ENCODE peak calls at places on chromosomes 3 and 15, in five cellular contexts. One of them, this sample, is unnamed.

GRCh38 chr3:189393598-189393997 is 221.8 kb downstream of the TPRG1 start:
- DNase-seq in AG04449: no peak
- DNase-seq in activated T-cell treated with anti-CD3 and anti-CD28 coated beads, Interleukin-2, amount 50 U/mL, for 24 hours: no peak
- DNase-seq in activated naive CD8-positive, alpha-beta T cell treated with anti-CD3 and anti-CD28 coated beads for 36 hours: no peak
- DNase-seq in heart left ventricle: no peak
- DNase-seq in this sample: peak; percentile 8

GRCh38 chr3:27556854-27557253 is 72.7 kb upstream of the SLC4A7 start:
- DNase-seq in heart left ventricle: no peak
- DNase-seq in activated naive CD8-positive, alpha-beta T cell treated with anti-CD3 and anti-CD28 coated beads for 36 hours: no peak
- DNase-seq in AG04449: no peak
- DNase-seq in activated T-cell treated with anti-CD3 and anti-CD28 coated beads, Interleukin-2, amount 50 U/mL, for 24 hours: no peak
- DNase-seq in this sample: no peak

GRCh38 chr3:16059700-16060357 is 114.7 kb upstream of the GALNT15 start:
- DNase-seq in heart left ventricle: no peak
- DNase-seq in activated T-cell treated with anti-CD3 and anti-CD28 coated beads, Interleukin-2, amount 50 U/mL, for 24 hours: no peak
- DNase-seq in AG04449: no peak
- DNase-seq in activated naive CD8-positive, alpha-beta T cell treated with anti-CD3 and anti-CD28 coated beads for 36 hours: no peak
- DNase-seq in this sample: no peak

GRCh38 chr15:33524274-33524673 is 213.5 kb downstream of the RYR3 start:
- DNase-seq in activated naive CD8-positive, alpha-beta T cell treated with anti-CD3 and anti-CD28 coated beads for 36 hours: no peak
- DNase-seq in AG04449: no peak
- DNase-seq in heart left ventricle: no peak
- DNase-seq in activated T-cell treated with anti-CD3 and anti-CD28 coated beads, Interleukin-2, amount 50 U/mL, for 24 hours: no peak
- DNase-seq in this sample: no peak

GRCh38 chr15:71294636-71295241 is 179.5 kb downstream of the THSD4 start:
- DNase-seq in heart left ventricle: no peak
- DNase-seq in activated naive CD8-positive, alpha-beta T cell treated with anti-CD3 and anti-CD28 coated beads for 36 hours: no peak
- DNase-seq in activated T-cell treated with anti-CD3 and anti-CD28 coated beads, Interleukin-2, amount 50 U/mL, for 24 hours: no peak
- DNase-seq in AG04449: peak; percentile 92
- DNase-seq in this sample: peak; percentile 93

GRCh38 chr3:131699001-131699400 is 196.2 kb upstream of the MRPL3 start:
- DNase-seq in activated naive CD8-positive, alpha-beta T cell treated with anti-CD3 and anti-CD28 coated beads for 36 hours: no peak
- DNase-seq in activated T-cell treated with anti-CD3 and anti-CD28 coated beads, Interleukin-2, amount 50 U/mL, for 24 hours: no peak
- DNase-seq in heart left ventricle: no peak
- DNase-seq in AG04449: no peak
- DNase-seq in this sample: peak; percentile 13

GRCh38 chr3:183148056-183148455 is 14.5 kb downstream of the LAMP3 start:
- DNase-seq in activated T-cell treated with anti-CD3 and anti-CD28 coated beads, Interleukin-2, amount 50 U/mL, for 24 hours: no peak
- DNase-seq in AG04449: peak; percentile 24
- DNase-seq in heart left ventricle: no peak
- DNase-seq in activated naive CD8-positive, alpha-beta T cell treated with anti-CD3 and anti-CD28 coated beads for 36 hours: no peak
- DNase-seq in this sample: peak; percentile 66

GRCh38 chr3:131393868-131394267 is 12.3 kb downstream of the NUDT16 start:
- DNase-seq in activated naive CD8-positive, alpha-beta T cell treated with anti-CD3 and anti-CD28 coated beads for 36 hours: no peak
- DNase-seq in heart left ventricle: no peak
- DNase-seq in AG04449: no peak
- DNase-seq in activated T-cell treated with anti-CD3 and anti-CD28 coated beads, Interleukin-2, amount 50 U/mL, for 24 hours: no peak
- DNase-seq in this sample: peak; percentile 15

GRCh38 chr3:151312972-151313371 is 3.6 kb downstream of the GPR87 start:
- DNase-seq in activated T-cell treated with anti-CD3 and anti-CD28 coated beads, Interleukin-2, amount 50 U/mL, for 24 hours: no peak
- DNase-seq in activated naive CD8-positive, alpha-beta T cell treated with anti-CD3 and anti-CD28 coated beads for 36 hours: no peak
- DNase-seq in heart left ventricle: no peak
- DNase-seq in AG04449: no peak
- DNase-seq in this sample: no peak

GRCh38 chr3:193029800-193030199 is 112.1 kb upstream of the MB21D2 start:
- DNase-seq in activated naive CD8-positive, alpha-beta T cell treated with anti-CD3 and anti-CD28 coated beads for 36 hours: no peak
- DNase-seq in AG04449: no peak
- DNase-seq in heart left ventricle: no peak
- DNase-seq in activated T-cell treated with anti-CD3 and anti-CD28 coated beads, Interleukin-2, amount 50 U/mL, for 24 hours: no peak
- DNase-seq in this sample: no peak

GRCh38 chr3:133979553-133979952 is 50.2 kb downstream of the SLCO2A1 start:
- DNase-seq in activated naive CD8-positive, alpha-beta T cell treated with anti-CD3 and anti-CD28 coated beads for 36 hours: no peak
- DNase-seq in heart left ventricle: no peak
- DNase-seq in activated T-cell treated with anti-CD3 and anti-CD28 coated beads, Interleukin-2, amount 50 U/mL, for 24 hours: no peak
- DNase-seq in AG04449: no peak
- DNase-seq in this sample: no peak

GRCh38 chr15:45821390-45821789 is 186.6 kb downstream of the SQOR start:
- DNase-seq in activated T-cell treated with anti-CD3 and anti-CD28 coated beads, Interleukin-2, amount 50 U/mL, for 24 hours: no peak
- DNase-seq in AG04449: no peak
- DNase-seq in heart left ventricle: no peak
- DNase-seq in activated naive CD8-positive, alpha-beta T cell treated with anti-CD3 and anti-CD28 coated beads for 36 hours: no peak
- DNase-seq in this sample: no peak

GRCh38 chr3:61353353-61353752 is 102.1 kb upstream of the FHIT start:
- DNase-seq in activated naive CD8-positive, alpha-beta T cell treated with anti-CD3 and anti-CD28 coated beads for 36 hours: no peak
- DNase-seq in AG04449: no peak
- DNase-seq in heart left ventricle: no peak
- DNase-seq in activated T-cell treated with anti-CD3 and anti-CD28 coated beads, Interleukin-2, amount 50 U/mL, for 24 hours: no peak
- DNase-seq in this sample: no peak

GRCh38 chr3:9260305-9260704 is 10.9 kb upstream of the SRGAP3 start:
- DNase-seq in heart left ventricle: no peak
- DNase-seq in activated T-cell treated with anti-CD3 and anti-CD28 coated beads, Interleukin-2, amount 50 U/mL, for 24 hours: no peak
- DNase-seq in AG04449: no peak
- DNase-seq in activated naive CD8-positive, alpha-beta T cell treated with anti-CD3 and anti-CD28 coated beads for 36 hours: no peak
- DNase-seq in this sample: no peak

GRCh38 chr3:125257563-125257962 is 45.0 kb upstream of the SLC12A8 start:
- DNase-seq in activated naive CD8-positive, alpha-beta T cell treated with anti-CD3 and anti-CD28 coated beads for 36 hours: no peak
- DNase-seq in AG04449: no peak
- DNase-seq in heart left ventricle: no peak
- DNase-seq in activated T-cell treated with anti-CD3 and anti-CD28 coated beads, Interleukin-2, amount 50 U/mL, for 24 hours: no peak
- DNase-seq in this sample: no peak

GRCh38 chr15:30990036-30990435 is 1.4 kb downstream of the MTMR10 start:
- DNase-seq in AG04449: no peak
- DNase-seq in heart left ventricle: no peak
- DNase-seq in activated T-cell treated with anti-CD3 and anti-CD28 coated beads, Interleukin-2, amount 50 U/mL, for 24 hours: no peak
- DNase-seq in activated naive CD8-positive, alpha-beta T cell treated with anti-CD3 and anti-CD28 coated beads for 36 hours: no peak
- DNase-seq in this sample: no peak

GRCh38 chr3:65733459-65733858 is 305.3 kb downstream of the MAGI1 start:
- DNase-seq in activated T-cell treated with anti-CD3 and anti-CD28 coated beads, Interleukin-2, amount 50 U/mL, for 24 hours: no peak
- DNase-seq in heart left ventricle: no peak
- DNase-seq in AG04449: no peak
- DNase-seq in activated naive CD8-positive, alpha-beta T cell treated with anti-CD3 and anti-CD28 coated beads for 36 hours: no peak
- DNase-seq in this sample: no peak

GRCh38 chr3:96428097-96428496 is 386.3 kb upstream of the EPHA6 start:
- DNase-seq in activated naive CD8-positive, alpha-beta T cell treated with anti-CD3 and anti-CD28 coated beads for 36 hours: no peak
- DNase-seq in heart left ventricle: no peak
- DNase-seq in AG04449: no peak
- DNase-seq in activated T-cell treated with anti-CD3 and anti-CD28 coated beads, Interleukin-2, amount 50 U/mL, for 24 hours: no peak
- DNase-seq in this sample: no peak

GRCh38 chr3:168154101-168154500 is 58.4 kb upstream of the GOLIM4 start:
- DNase-seq in AG04449: no peak
- DNase-seq in activated T-cell treated with anti-CD3 and anti-CD28 coated beads, Interleukin-2, amount 50 U/mL, for 24 hours: no peak
- DNase-seq in heart left ventricle: no peak
- DNase-seq in activated naive CD8-positive, alpha-beta T cell treated with anti-CD3 and anti-CD28 coated beads for 36 hours: no peak
- DNase-seq in this sample: peak; percentile 20

GRCh38 chr3:135106445-135106844 is 311.4 kb downstream of the EPHB1 start:
- DNase-seq in activated T-cell treated with anti-CD3 and anti-CD28 coated beads, Interleukin-2, amount 50 U/mL, for 24 hours: no peak
- DNase-seq in heart left ventricle: no peak
- DNase-seq in activated naive CD8-positive, alpha-beta T cell treated with anti-CD3 and anti-CD28 coated beads for 36 hours: no peak
- DNase-seq in AG04449: no peak
- DNase-seq in this sample: peak; percentile 13

GRCh38 chr15:90160781-90161727 is 40.1 kb upstream of the SEMA4B start:
- DNase-seq in heart left ventricle: no peak
- DNase-seq in activated T-cell treated with anti-CD3 and anti-CD28 coated beads, Interleukin-2, amount 50 U/mL, for 24 hours: no peak
- DNase-seq in activated naive CD8-positive, alpha-beta T cell treated with anti-CD3 and anti-CD28 coated beads for 36 hours: no peak
- DNase-seq in AG04449: no peak
- DNase-seq in this sample: no peak

GRCh38 chr3:28915711-28916481 is 365.0 kb upstream of the RBMS3 start:
- DNase-seq in activated naive CD8-positive, alpha-beta T cell treated with anti-CD3 and anti-CD28 coated beads for 36 hours: no peak
- DNase-seq in AG04449: no peak
- DNase-seq in activated T-cell treated with anti-CD3 and anti-CD28 coated beads, Interleukin-2, amount 50 U/mL, for 24 hours: no peak
- DNase-seq in heart left ventricle: no peak
- DNase-seq in this sample: peak; percentile 73

GRCh38 chr3:188262913-188263683 is 109.1 kb downstream of the LPP start:
- DNase-seq in heart left ventricle: no peak
- DNase-seq in AG04449: no peak
- DNase-seq in activated T-cell treated with anti-CD3 and anti-CD28 coated beads, Interleukin-2, amount 50 U/mL, for 24 hours: no peak
- DNase-seq in activated naive CD8-positive, alpha-beta T cell treated with anti-CD3 and anti-CD28 coated beads for 36 hours: no peak
- DNase-seq in this sample: peak; percentile 51

GRCh38 chr3:113097821-113098516 is 107.2 kb downstream of the GTPBP8 start:
- DNase-seq in AG04449: peak; percentile 67
- DNase-seq in activated T-cell treated with anti-CD3 and anti-CD28 coated beads, Interleukin-2, amount 50 U/mL, for 24 hours: no peak
- DNase-seq in heart left ventricle: no peak
- DNase-seq in activated naive CD8-positive, alpha-beta T cell treated with anti-CD3 and anti-CD28 coated beads for 36 hours: no peak
- DNase-seq in this sample: peak; percentile 64

GRCh38 chr3:123739754-123740153 is 144.4 kb downstream of the MYLK start:
- DNase-seq in activated naive CD8-positive, alpha-beta T cell treated with anti-CD3 and anti-CD28 coated beads for 36 hours: no peak
- DNase-seq in AG04449: no peak
- DNase-seq in heart left ventricle: no peak
- DNase-seq in activated T-cell treated with anti-CD3 and anti-CD28 coated beads, Interleukin-2, amount 50 U/mL, for 24 hours: no peak
- DNase-seq in this sample: no peak

GRCh38 chr15:87547470-87548181 is 708.9 kb downstream of the NTRK3 start:
- DNase-seq in heart left ventricle: no peak
- DNase-seq in activated naive CD8-positive, alpha-beta T cell treated with anti-CD3 and anti-CD28 coated beads for 36 hours: no peak
- DNase-seq in AG04449: no peak
- DNase-seq in activated T-cell treated with anti-CD3 and anti-CD28 coated beads, Interleukin-2, amount 50 U/mL, for 24 hours: no peak
- DNase-seq in this sample: no peak

GRCh38 chr15:45399381-45400212 is 21.3 kb upstream of the GATM start:
- DNase-seq in activated T-cell treated with anti-CD3 and anti-CD28 coated beads, Interleukin-2, amount 50 U/mL, for 24 hours: no peak
- DNase-seq in heart left ventricle: no peak
- DNase-seq in AG04449: no peak
- DNase-seq in activated naive CD8-positive, alpha-beta T cell treated with anti-CD3 and anti-CD28 coated beads for 36 hours: no peak
- DNase-seq in this sample: peak; percentile 89

GRCh38 chr3:174062923-174063322 is 665.4 kb downstream of the NLGN1 start:
- DNase-seq in AG04449: no peak
- DNase-seq in heart left ventricle: no peak
- DNase-seq in activated T-cell treated with anti-CD3 and anti-CD28 coated beads, Interleukin-2, amount 50 U/mL, for 24 hours: no peak
- DNase-seq in activated naive CD8-positive, alpha-beta T cell treated with anti-CD3 and anti-CD28 coated beads for 36 hours: no peak
- DNase-seq in this sample: peak; percentile 6

GRCh38 chr3:23915537-23916108 is 1.2 kb downstream of the NKIRAS1 start:
- DNase-seq in activated T-cell treated with anti-CD3 and anti-CD28 coated beads, Interleukin-2, amount 50 U/mL, for 24 hours: no peak
- DNase-seq in activated naive CD8-positive, alpha-beta T cell treated with anti-CD3 and anti-CD28 coated beads for 36 hours: no peak
- DNase-seq in heart left ventricle: no peak
- DNase-seq in AG04449: no peak
- DNase-seq in this sample: no peak

GRCh38 chr3:126128504-126129407 is 44.8 kb upstream of the SLC41A3 start:
- DNase-seq in activated T-cell treated with anti-CD3 and anti-CD28 coated beads, Interleukin-2, amount 50 U/mL, for 24 hours: peak; percentile 11
- DNase-seq in AG04449: no peak
- DNase-seq in activated naive CD8-positive, alpha-beta T cell treated with anti-CD3 and anti-CD28 coated beads for 36 hours: no peak
- DNase-seq in heart left ventricle: peak; percentile 33
- DNase-seq in this sample: no peak

GRCh38 chr3:171225101-171225674 is 198.7 kb upstream of the SLC2A2 start:
- DNase-seq in heart left ventricle: no peak
- DNase-seq in AG04449: no peak
- DNase-seq in activated T-cell treated with anti-CD3 and anti-CD28 coated beads, Interleukin-2, amount 50 U/mL, for 24 hours: no peak
- DNase-seq in activated naive CD8-positive, alpha-beta T cell treated with anti-CD3 and anti-CD28 coated beads for 36 hours: no peak
- DNase-seq in this sample: no peak

GRCh38 chr15:82788496-82788895 is 17.4 kb downstream of the FSD2 start:
- DNase-seq in activated naive CD8-positive, alpha-beta T cell treated with anti-CD3 and anti-CD28 coated beads for 36 hours: no peak
- DNase-seq in activated T-cell treated with anti-CD3 and anti-CD28 coated beads, Interleukin-2, amount 50 U/mL, for 24 hours: no peak
- DNase-seq in heart left ventricle: no peak
- DNase-seq in AG04449: no peak
- DNase-seq in this sample: no peak

GRCh38 chr3:148459931-148460513 is 237.7 kb upstream of the AGTR1 start:
- DNase-seq in activated T-cell treated with anti-CD3 and anti-CD28 coated beads, Interleukin-2, amount 50 U/mL, for 24 hours: no peak
- DNase-seq in AG04449: no peak
- DNase-seq in heart left ventricle: no peak
- DNase-seq in activated naive CD8-positive, alpha-beta T cell treated with anti-CD3 and anti-CD28 coated beads for 36 hours: no peak
- DNase-seq in this sample: peak; percentile 27

GRCh38 chr3:12518266-12519028 is 26.9 kb downstream of the MKRN2OS start:
- DNase-seq in heart left ventricle: no peak
- DNase-seq in activated T-cell treated with anti-CD3 and anti-CD28 coated beads, Interleukin-2, amount 50 U/mL, for 24 hours: no peak
- DNase-seq in AG04449: no peak
- DNase-seq in activated naive CD8-positive, alpha-beta T cell treated with anti-CD3 and anti-CD28 coated beads for 36 hours: no peak
- DNase-seq in this sample: no peak

This sample was measured in adipocyte.